ENCODE peak calls at places on chromosomes 6 and 20, in five cellular contexts. N is right lobe of liver, E is thoracic aorta, S is right atrium auricular region, H is psoas muscle. L is an unnamed sample.

GRCh38 chr6:34074064-34074739 is 71.7 kb downstream of the GRM4 start:
- DNase-seq in N (no peak), E (no peak), S (no peak), H (no peak), L (no peak)

GRCh38 chr6:97586344-97586743 is 303.3 kb upstream of the MMS22L start:
- DNase-seq in N (no peak), E (no peak), S (no peak), H (no peak), L (no peak)

GRCh38 chr6:89369009-89369408 is 16.5 kb upstream of the UBE2J1 start:
- DNase-seq in N (peak; percentile 38), E (no peak), S (peak; percentile 65), H (peak; percentile 61), L (peak; percentile 26)

GRCh38 chr6:107657755-107658461 is 166.2 kb downstream of the SCML4 start:
- DNase-seq in N (peak; percentile 37), E (no peak), S (peak; percentile 77), H (peak; percentile 83), L (peak; percentile 44)

GRCh38 chr20:41308290-41308691 is 9.2 kb downstream of the ZHX3 start:
- DNase-seq in N (no peak), E (no peak), S (no peak), H (no peak), L (peak; percentile 95)

GRCh38 chr20:22502731-22503191 is 81.6 kb downstream of the FOXA2 start:
- DNase-seq in N (no peak), E (no peak), S (no peak), H (no peak), L (no peak)

GRCh38 chr6:78578430-78578829 is 288.9 kb upstream of the IRAK1BP1 start:
- DNase-seq in N (no peak), E (no peak), S (no peak), H (no peak), L (no peak)

GRCh38 chr6:107207251-107207890 is 92.1 kb upstream of the BEND3 start:
- DNase-seq in N (no peak), E (no peak), S (no peak), H (no peak), L (no peak)

GRCh38 chr6:139239137-139239536 is 52.7 kb downstream of the TXLNB start:
- DNase-seq in N (no peak), E (no peak), S (no peak), H (no peak), L (no peak)

GRCh38 chr20:23159256-23159922 is 73.3 kb upstream of the CD93 start:
- DNase-seq in N (no peak), E (no peak), S (peak; percentile 59), H (no peak), L (no peak)

GRCh38 chr6:138089325-138089724 is 17.9 kb downstream of the PERP start:
- DNase-seq in N (no peak), E (no peak), S (no peak), H (no peak), L (no peak)

GRCh38 chr6:24974182-24975171 is 38.7 kb upstream of the RIPOR2 start:
- DNase-seq in N (no peak), E (no peak), S (no peak), H (no peak), L (no peak)

GRCh38 chr20:6420336-6420735 is 297.5 kb upstream of the FERMT1 start:
- DNase-seq in N (no peak), E (no peak), S (no peak), H (no peak), L (no peak)

GRCh38 chr20:50789968-50790650 is 4.8 kb upstream of the BCAS4 start:
- DNase-seq in N (no peak), E (no peak), S (no peak), H (peak; percentile 23), L (no peak)

GRCh38 chr20:431012-431904 is 23.2 kb downstream of the RBCK1 start:
- DNase-seq in N (peak; percentile 46), E (no peak), S (no peak), H (peak; percentile 79), L (peak; percentile 67)

GRCh38 chr6:136066005-136066404 is 184.1 kb downstream of the MTFR2 start:
- DNase-seq in N (no peak), E (no peak), S (no peak), H (no peak), L (no peak)

GRCh38 chr20:22974354-22974753 is 60.8 kb upstream of the SSTR4 start:
- DNase-seq in N (no peak), E (no peak), S (no peak), H (no peak), L (no peak)

DNA sequence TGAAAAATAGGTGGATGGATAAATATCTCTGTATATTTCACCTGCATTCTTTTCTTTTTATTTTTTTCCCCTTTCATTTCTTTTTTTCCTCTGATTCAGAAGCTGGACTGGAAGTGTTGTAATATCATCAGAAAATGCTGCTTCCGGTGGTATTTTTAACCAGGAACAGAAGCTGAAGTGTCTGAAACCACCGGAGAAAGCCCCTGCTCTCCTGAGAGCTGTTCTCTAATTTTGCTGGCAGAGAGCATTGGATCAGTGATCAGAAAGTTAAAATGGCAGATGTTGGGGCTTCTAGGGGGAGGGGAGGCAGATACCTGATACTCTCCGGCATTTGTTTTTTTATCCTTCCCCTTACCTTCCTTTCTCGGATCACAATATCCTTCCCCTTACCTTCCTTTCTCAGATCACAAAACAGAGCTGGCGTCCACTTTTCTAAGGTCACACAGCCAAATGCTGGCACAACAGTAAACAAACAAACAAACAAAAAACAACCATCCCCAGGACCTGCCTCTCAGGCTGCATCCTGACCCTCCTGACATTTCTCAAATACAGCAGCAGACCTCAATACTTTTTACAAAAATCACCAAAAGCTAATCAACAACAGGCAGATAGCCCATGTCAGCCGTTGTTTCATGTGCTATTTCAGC is 143.2 kb upstream of the ZNF217 start:
- DNase-seq in N (no peak), E (no peak), S (no peak), H (no peak), L (peak; percentile 62)
- H3K4me3 ChIP-seq in N (peak overlapping the region; percentile 31), E (peak overlapping the region; percentile 3), S (no peak overlapping the region), H (peak overlapping the region; percentile 12), L (peak overlapping the region; percentile 62)

DNA sequence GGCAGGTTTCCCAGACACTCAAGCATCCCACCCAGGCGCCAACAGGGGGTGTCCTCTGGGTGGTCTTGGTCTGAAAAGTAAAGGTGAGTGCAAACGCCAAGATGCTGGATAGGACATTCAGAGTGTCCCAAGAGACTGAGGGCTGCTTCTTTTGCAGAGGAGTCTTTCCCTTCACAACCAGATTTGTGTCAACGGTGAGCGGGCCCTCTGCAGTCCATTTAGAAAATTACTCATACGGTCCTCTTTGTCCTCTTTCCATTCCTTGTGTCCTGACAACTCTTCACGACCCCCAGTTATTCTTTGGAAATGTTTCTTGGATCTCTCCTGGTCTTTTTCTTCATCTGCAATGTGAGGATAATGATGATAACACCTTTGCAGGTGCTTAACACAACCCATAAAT is 257.8 kb downstream of the CDC5L start:
- DNase-seq in N (no peak), E (no peak), S (no peak), H (no peak), L (no peak)
- TF ChIP-seq CTCF in N (no peak), E (no peak), S (no peak), H (no peak), L (no peak)

GRCh38 chr20:32476684-32477593 is 108.2 kb downstream of the NOL4L start:
- DNase-seq in N (no peak), E (no peak), S (no peak), H (peak; percentile 38), L (no peak)
- H3K27ac ChIP-seq in N (peak overlapping the region; percentile 60), E (no peak overlapping the region), S (peak overlapping the region; percentile 76), H (peak overlapping the region; percentile 9), L (no peak overlapping the region)

GRCh38 chr6:53065266-53066058 is at the start of gene FBXO9:
- DNase-seq in N (peak; percentile 85), E (no peak), S (no peak), H (peak; percentile 88), L (no peak)

GRCh38 chr6:53067799-53068442 is 2.7 kb downstream of the FBXO9 start:
- DNase-seq in N (no peak), E (no peak), S (no peak), H (no peak), L (no peak)

GRCh38 chr6:53067307-53067706 is 2.1 kb downstream of the FBXO9 start:
- DNase-seq in N (no peak), E (no peak), S (no peak), H (no peak), L (no peak)

GRCh38 chr6:53066059-53066406 is 829 bp downstream of the FBXO9 start:
- DNase-seq in N (peak; percentile 60), E (no peak), S (no peak), H (peak; percentile 76), L (peak; percentile 29)

DNA sequence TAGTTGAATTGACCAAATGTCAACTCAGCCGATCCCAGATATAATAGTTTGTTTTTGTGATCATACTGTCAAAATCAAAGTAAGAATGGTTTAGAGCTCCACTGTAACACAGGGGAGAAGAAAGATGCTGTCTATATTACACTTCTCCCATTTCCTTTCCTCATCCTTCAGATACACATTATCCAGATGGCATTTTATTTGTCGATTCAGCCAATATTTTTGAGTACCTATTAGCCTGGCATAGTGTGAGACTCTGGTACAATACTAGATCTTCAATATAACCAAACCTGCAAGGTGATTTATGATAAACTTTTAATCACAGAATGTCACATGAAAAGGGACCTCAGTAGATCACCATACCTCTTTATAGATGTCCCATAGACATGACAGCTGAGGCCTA is 1.7 kb downstream of the FBXO9 start:
- DNase-seq in N (no peak), E (no peak), S (no peak), H (no peak), L (no peak)
- H3K4me3 ChIP-seq in N (no peak overlapping the region), E (peak overlapping the region; percentile 77), S (no peak overlapping the region), H (peak overlapping the region; percentile 94), L (peak overlapping the region; percentile 78)

DNA sequence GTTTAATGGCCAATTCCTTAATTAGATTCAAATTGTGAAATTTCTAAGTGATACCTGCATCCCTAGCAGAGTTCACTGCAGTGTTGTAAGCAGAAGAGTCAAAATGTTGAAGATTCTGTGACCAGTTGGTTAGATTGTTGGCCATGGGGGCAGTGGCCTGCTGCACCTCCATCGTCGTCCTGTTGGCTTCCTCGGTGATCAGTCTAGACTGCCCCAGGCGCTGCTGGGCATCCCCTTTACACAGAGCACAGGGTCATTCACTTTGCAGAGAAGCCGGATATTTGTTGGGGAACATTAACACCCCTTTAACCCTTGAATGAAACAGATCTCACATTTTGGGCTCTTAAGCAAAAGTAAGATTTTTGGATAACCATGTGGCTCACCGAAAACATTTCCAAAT is 60.7 kb downstream of the FAM229B start:
- DNase-seq in N (no peak), E (no peak), S (no peak), H (no peak), L (no peak)
- TF ChIP-seq CTCF in N (no peak), E (no peak), S (no peak), H (no peak), L (no peak)

GRCh38 chr6:53027131-53027718 is 32.1 kb upstream of the GSTA4 start:
- DNase-seq in N (no peak), E (no peak), S (no peak), H (no peak), L (no peak)
- H3K27ac ChIP-seq in N (no peak overlapping the region), E (no peak overlapping the region), S (no peak overlapping the region), H (no peak overlapping the region), L (no peak overlapping the region)

L was measured in PC-9.